ENCODE peak calls at places on chromosomes 11 and 22, in six cellular contexts. T is stomach, O is breast epithelium, U is GM12892, I is esophagus muscularis mucosa, K is HCT116. R is an unnamed sample.

GRCh38 chr11:31689559-31689958 is 121.6 kb downstream of the PAX6 start:
- DNase-seq in U (no peak), T (no peak), I (no peak), O (no peak), K (no peak), R (no peak)

GRCh38 chr11:69080361-69080973 is 31.7 kb downstream of the TPCN2 start:
- DNase-seq in T (no peak), O (no peak), K (no peak), I (no peak), U (no peak), R (no peak)

GRCh38 chr11:104254347-104254746 is 90.4 kb upstream of the PDGFD start:
- DNase-seq in O (no peak), K (peak), T (peak), I (no peak), U (no peak), R (no peak)

GRCh38 chr11:60625262-60625661 is 74.2 kb upstream of the MS4A8 start:
- DNase-seq in I (no peak), T (peak), O (no peak), U (no peak), K (peak), R (no peak)

GRCh38 chr11:13011366-13012036 is 2.4 kb downstream of the RASSF10 start:
- DNase-seq in T (no peak), K (no peak), O (no peak), U (no peak), I (no peak), R (no peak)

GRCh38 chr11:64409707-64410395 is 50.9 kb downstream of the RPS6KA4 start:
- DNase-seq in T (no peak), O (no peak), U (no peak), K (no peak), I (no peak), R (no peak)

GRCh38 chr11:73982595-73982989 is at the start of gene UCP2:
- DNase-seq in K (no peak), U (peak), I (peak), O (peak), T (peak), R (no peak)

GRCh38 chr11:75262436-75262835 is 21.9 kb downstream of the TPBGL start:
- DNase-seq in K (no peak), T (no peak), U (no peak), O (peak), I (no peak), R (no peak)

GRCh38 chr22:23684051-23684450 is 6.8 kb upstream of the RGL4 start:
- DNase-seq in U (no peak), T (peak), I (no peak), K (no peak), O (peak), R (no peak)

GRCh38 chr11:10728779-10729472 is 22.1 kb upstream of the CTR9 start:
- DNase-seq in U (no peak), T (no peak), I (no peak), O (no peak), K (no peak), R (no peak)

GRCh38 chr11:1632053-1632714 is 2.6 kb downstream of the KRTAP5-5 start:
- DNase-seq in U (no peak), K (no peak), I (no peak), O (no peak), T (no peak), R (no peak)

GRCh38 chr11:46363031-46363407 is 15.8 kb downstream of the DGKZ start:
- DNase-seq in O (peak), I (no peak), T (peak), U (no peak), K (no peak), R (no peak)

GRCh38 chr11:13465909-13466371 is 2.9 kb upstream of the BTBD10 start:
- DNase-seq in U (no peak), K (peak), T (no peak), O (no peak), I (no peak), R (no peak)

GRCh38 chr11:2787816-2788750 is 88.3 kb upstream of the KCNQ1OT1 start:
- DNase-seq in T (peak), U (no peak), I (peak), O (peak), K (no peak), R (peak)

GRCh38 chr22:19892249-19892879 is 37.7 kb upstream of the GNB1L start:
- DNase-seq in I (no peak), O (no peak), T (no peak), K (no peak), U (peak), R (no peak)
- TF ChIP-seq POLR2AphosphoS5 in I (no peak), O (no peak), T (no peak), K (no peak), U (no peak), R (no peak)

DNA sequence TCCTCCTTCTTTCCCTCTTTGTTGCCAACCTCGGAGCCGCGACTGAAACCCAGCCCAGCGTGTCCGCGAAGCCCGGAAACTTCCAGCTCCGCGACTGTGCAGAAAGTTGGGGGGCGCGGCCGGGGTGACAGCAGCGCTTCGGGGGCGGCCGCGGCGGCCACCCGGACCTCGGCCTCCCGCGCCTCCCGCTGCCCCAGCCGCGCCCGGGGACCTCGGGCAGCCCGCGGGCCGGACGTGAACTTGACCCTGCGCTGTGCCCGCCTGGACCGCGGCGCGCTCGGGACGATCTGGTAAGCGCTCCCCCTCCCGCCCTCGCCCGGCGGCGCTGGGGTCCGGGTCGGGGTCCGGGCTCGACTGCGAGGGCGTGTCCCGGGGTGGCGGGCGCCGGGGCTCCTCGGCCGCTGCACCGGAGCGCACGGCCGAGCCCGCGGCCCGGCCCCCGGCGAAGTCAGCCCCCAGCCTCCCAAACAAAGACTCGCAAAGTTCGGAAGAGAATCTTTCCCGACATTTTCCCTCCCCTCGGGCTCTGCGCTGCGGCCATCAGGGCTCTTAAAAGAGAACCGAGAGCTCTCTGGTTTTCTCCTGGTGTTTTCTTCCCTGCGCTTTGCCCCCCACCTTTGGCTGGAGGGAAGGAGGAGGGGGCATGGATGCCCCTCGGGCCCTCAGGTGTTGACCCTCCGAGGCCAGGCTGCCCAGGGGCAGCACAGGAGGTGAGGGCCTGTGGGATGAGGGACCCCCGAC is 67.9 kb upstream of the WNT7B start:
- DNase-seq in O (no peak), U (no peak), T (peak), K (no peak), I (no peak), R (no peak)
- TF ChIP-seq POLR2A in O (no peak), U (no peak), T (no peak), K (no peak), I (no peak), R (no peak)

DNA sequence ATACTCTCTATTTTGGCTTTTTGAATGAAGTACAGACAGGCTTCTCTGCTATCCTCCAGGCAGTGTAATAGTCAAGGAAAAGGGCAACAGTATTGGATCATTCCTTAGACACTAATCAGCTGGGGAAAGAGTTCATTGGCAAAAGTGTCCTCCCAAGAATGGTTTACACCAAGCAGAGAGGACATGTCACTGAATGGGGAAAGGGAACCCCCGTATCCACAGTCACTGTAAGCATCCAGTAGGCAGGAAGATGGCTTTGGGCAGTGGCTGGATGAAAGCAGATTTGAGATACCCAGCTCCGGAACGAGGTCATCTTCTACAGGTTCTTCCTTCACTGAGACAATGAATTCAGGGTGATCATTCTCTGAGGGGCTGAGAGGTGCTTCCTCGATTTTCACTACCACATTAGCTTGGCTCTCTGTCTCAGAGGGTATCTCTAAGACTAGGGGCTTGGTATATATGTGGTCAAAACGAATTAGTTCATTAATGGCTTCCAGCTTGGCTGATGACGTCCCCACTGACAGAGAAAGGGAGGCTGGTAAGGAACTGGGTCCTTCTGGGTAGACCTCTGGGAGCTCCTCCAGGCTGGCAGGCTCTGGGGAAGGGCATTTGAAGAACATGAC is 5.2 kb downstream of the XBP1 start:
- DNase-seq in U (no peak), I (no peak), T (no peak), O (no peak), K (no peak), R (no peak)
- TF ChIP-seq POLR2AphosphoS5 in U (peak), I (no peak), T (peak), O (no peak), K (peak), R (no peak)

DNA sequence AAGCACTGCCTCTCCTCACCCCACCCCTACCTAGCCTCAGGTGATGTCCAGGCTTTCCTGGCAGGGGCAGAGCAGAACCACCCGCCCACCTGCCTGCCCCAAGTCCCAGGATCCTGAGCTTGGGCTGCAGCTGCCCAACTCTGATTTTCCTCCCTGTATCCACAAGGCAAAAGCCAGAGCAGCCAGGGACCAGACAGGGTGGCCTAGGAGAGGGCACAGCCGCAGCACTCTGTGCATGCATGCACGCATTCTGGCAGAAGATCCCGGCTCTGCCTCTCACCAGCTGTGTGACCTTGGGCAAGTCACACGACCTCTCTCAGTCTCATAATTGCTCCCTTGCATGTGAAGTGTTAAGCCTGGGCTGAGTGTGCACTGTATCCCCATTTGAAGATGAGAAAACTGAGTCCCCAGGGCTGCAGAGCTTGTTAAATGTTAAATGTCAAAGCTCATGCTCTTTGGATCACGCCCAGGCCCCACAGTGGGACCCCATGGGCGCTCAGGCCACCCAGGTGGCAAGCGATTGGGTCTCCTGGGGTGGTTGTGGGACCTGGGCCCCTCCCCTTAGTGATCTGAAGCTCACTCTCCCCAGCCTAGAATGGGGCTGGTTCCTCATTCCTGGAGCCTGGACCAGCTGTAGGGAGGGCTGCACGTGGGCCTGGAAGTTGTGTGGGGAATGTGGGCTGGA is 2.8 kb upstream of the CARNS1 start:
- DNase-seq in U (no peak), I (no peak), T (no peak), O (no peak), K (no peak), R (no peak)
- TF ChIP-seq POLR2A in U (no peak), I (no peak), T (no peak), O (no peak), K (no peak), R (no peak)

GRCh38 chr11:30172872-30173271 is 57.9 kb upstream of the FSHB start:
- DNase-seq in O (no peak), U (no peak), T (no peak), K (no peak), I (no peak), R (no peak)

GRCh38 chr11:30172158-30172557 is 58.7 kb upstream of the FSHB start:
- DNase-seq in O (no peak), U (no peak), T (no peak), K (no peak), I (no peak), R (no peak)

GRCh38 chr11:30174265-30175022 is 56.4 kb upstream of the FSHB start:
- DNase-seq in I (no peak), K (no peak), O (no peak), T (no peak), U (no peak), R (no peak)

GRCh38 chr11:30171661-30172060 is 59.2 kb upstream of the FSHB start:
- DNase-seq in U (no peak), I (no peak), O (no peak), T (peak), K (no peak), R (no peak)
- TF ChIP-seq POLR2AphosphoS5 in U (no peak), I (no peak), O (no peak), T (no peak), K (no peak), R (no peak)

DNA sequence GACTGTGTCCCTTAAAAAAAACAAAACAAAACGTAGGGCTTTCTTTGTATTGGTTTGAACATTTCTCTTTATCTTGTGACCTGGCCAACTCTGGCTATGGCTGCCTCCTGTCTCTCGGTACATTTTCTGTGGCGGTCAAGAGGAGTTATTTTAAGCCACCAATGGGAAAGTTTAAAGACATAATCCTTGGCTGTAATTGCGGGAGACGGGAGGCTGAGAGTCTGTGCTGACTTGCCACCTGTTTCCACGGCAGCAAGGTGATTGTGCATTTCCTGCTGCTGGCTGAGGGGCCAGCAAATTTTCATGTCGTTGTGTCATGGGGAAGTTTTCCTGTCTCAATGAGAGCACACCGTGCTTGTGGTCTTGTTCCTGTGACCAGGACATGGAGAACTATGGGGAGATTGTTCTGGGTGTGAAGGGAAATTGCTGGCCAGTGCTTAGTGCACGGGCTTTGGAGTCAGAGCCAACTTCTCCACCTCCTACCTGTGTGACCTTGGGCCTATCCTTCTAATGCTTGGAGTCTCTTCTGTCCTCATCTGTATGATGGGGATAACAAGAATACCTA is 11.0 kb downstream of the PTPRJ start:
- DNase-seq in I (no peak), K (no peak), T (peak), U (no peak), O (no peak), R (no peak)
- TF ChIP-seq POLR2A in I (no peak), K (no peak), T (no peak), U (no peak), O (no peak), R (no peak)

GRCh38 chr22:24741357-24741756 is 33.2 kb downstream of the PIWIL3 start:
- DNase-seq in I (no peak), K (no peak), T (no peak), U (no peak), O (no peak), R (no peak)
- TF ChIP-seq POLR2AphosphoS5 in I (no peak), K (no peak), T (no peak), U (no peak), O (no peak), R (no peak)

GRCh38 chr11:102986815-102987214 is 31.3 kb upstream of the MMP13 start:
- DNase-seq in U (no peak), T (no peak), I (no peak), O (no peak), K (no peak), R (no peak)

GRCh38 chr11:102985850-102986249 is 30.3 kb upstream of the MMP13 start:
- DNase-seq in U (no peak), O (no peak), K (no peak), I (no peak), T (no peak), R (no peak)

GRCh38 chr11:102981324-102981910 is 25.9 kb upstream of the MMP13 start:
- DNase-seq in O (no peak), K (no peak), T (no peak), U (no peak), I (no peak), R (no peak)

GRCh38 chr11:102983491-102983890 is 28.0 kb upstream of the MMP13 start:
- DNase-seq in O (no peak), U (no peak), I (no peak), T (no peak), K (no peak), R (no peak)
- TF ChIP-seq POLR2A in O (no peak), U (no peak), I (no peak), T (no peak), K (no peak), R (no peak)

DNA sequence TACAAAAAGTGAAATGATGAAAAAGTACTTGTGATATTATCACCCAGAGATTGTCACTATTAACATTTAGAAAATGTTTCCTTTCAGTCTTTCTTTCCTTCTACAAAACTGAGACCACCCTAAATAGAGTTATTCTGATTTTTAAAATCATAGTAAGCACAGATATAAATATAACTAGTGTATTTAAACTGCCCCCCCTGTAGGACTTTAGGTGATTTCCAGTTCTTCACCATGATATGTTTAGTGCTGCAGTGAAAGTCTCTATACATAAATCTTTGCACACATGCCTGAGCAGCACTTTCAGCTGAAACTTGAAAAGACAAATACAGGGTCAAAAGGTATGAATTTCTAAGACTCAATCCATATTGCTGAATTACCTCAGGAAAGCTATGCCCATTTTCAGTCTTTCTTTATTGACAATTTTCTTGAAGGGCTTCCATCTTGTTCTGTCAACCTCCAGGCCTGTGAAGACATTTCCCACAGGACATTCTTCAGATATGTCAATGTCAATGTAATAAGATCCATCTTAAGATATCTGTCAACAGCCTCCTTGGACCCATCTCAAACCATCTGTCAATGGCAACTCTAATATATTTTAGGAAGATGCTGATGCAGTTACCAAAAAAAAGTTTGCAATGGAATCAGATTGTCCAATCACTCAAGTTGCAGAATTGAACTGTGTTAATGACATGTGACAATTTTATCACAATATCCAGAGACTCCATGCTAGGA is 30.8 kb upstream of the LDLRAD3 start:
- DNase-seq in T (no peak), I (peak), O (no peak), U (no peak), K (no peak), R (no peak)
- TF ChIP-seq POLR2AphosphoS5 in T (no peak), I (no peak), O (no peak), U (no peak), K (no peak), R (no peak)

GRCh38 chr11:110019659-110020058 is 73.5 kb upstream of the ZC3H12C start:
- DNase-seq in K (no peak), O (no peak), T (no peak), U (no peak), I (no peak), R (no peak)

GRCh38 chr11:110026823-110027626 is 66.2 kb upstream of the ZC3H12C start:
- DNase-seq in O (no peak), I (no peak), T (no peak), K (no peak), U (peak), R (no peak)

GRCh38 chr11:110023711-110024110 is 69.5 kb upstream of the ZC3H12C start:
- DNase-seq in O (no peak), K (no peak), I (no peak), T (no peak), U (no peak), R (no peak)

GRCh38 chr11:110027627-110028371 is 65.4 kb upstream of the ZC3H12C start:
- DNase-seq in K (no peak), U (no peak), I (no peak), O (no peak), T (no peak), R (no peak)

GRCh38 chr11:110022548-110022947 is 70.6 kb upstream of the ZC3H12C start:
- DNase-seq in K (no peak), O (no peak), T (no peak), I (no peak), U (no peak), R (no peak)
- TF ChIP-seq POLR2A in K (no peak), O (no peak), T (no peak), I (no peak), U (no peak), R (no peak)

R was measured in vagina.